ENCODE peak calls at places on chromosomes 11 and 22, in nine cellular contexts. Z is lower leg skin, E is psoas muscle, V is sigmoid colon, J is SK-N-SH, U is omental fat pad, D is HFF-Myc, P is astrocyte of the spinal cord, R is GM12864. I is an unnamed sample.

GRCh38 chr11:124193221-124193945 is 10.2 kb downstream of the OR10D3 start:
- DNase-seq in Z (no peak), E (no peak), V (no peak), J (no peak), U (no peak), D (no peak), P (no peak), R (no peak), I (no peak)

GRCh38 chr11:43138621-43139140 is 173.1 kb upstream of the API5 start:
- DNase-seq in Z (no peak), E (no peak), V (no peak), J (no peak), U (no peak), D (no peak), P (no peak), R (no peak), I (no peak)

GRCh38 chr11:68690671-68691401 is 6.5 kb downstream of the GAL start:
- DNase-seq in Z (no peak), E (no peak), V (peak; percentile 33), J (no peak), U (no peak), D (no peak), P (no peak), R (no peak), I (no peak)

GRCh38 chr11:47786373-47786772 is 19.2 kb upstream of the FNBP4 start:
- DNase-seq in Z (no peak), E (peak; percentile 77), V (no peak), J (peak; percentile 18), U (no peak), D (no peak), P (no peak), R (no peak), I (peak; percentile 11)

GRCh38 chr11:61626580-61627380 is 45.9 kb upstream of the SYT7 start:
- DNase-seq in Z (no peak), E (peak; percentile 64), V (no peak), J (no peak), U (no peak), D (no peak), P (no peak), R (no peak), I (no peak)

GRCh38 chr11:109424893-109425292 is 2.9 kb downstream of the C11orf87 start:
- DNase-seq in Z (no peak), E (no peak), V (no peak), J (no peak), U (no peak), D (no peak), P (no peak), R (no peak), I (no peak)

GRCh38 chr11:101453682-101454081 is 130.1 kb downstream of the TRPC6 start:
- DNase-seq in Z (no peak), E (no peak), V (no peak), J (no peak), U (no peak), D (no peak), P (peak; percentile 28), R (no peak), I (peak; percentile 50)

GRCh38 chr11:64856382-64857227 is 12.2 kb upstream of the CDC42BPG start:
- DNase-seq in Z (peak; percentile 97), E (peak; percentile 94), V (peak; percentile 91), J (no peak), U (peak; percentile 68), D (no peak), P (peak; percentile 62), R (no peak), I (peak; percentile 81)

GRCh38 chr11:2587132-2587930 is 112.5 kb downstream of the KCNQ1OT1 start:
- DNase-seq in Z (peak; percentile 79), E (peak; percentile 38), V (peak; percentile 55), J (peak; percentile 14), U (no peak), D (no peak), P (no peak), R (no peak), I (no peak)

GRCh38 chr11:122044086-122044485 is 71.9 kb downstream of the BLID start:
- DNase-seq in Z (no peak), E (no peak), V (no peak), J (no peak), U (no peak), D (no peak), P (no peak), R (no peak), I (no peak)

GRCh38 chr11:9563196-9563730 is 10.2 kb upstream of the WEE1 start:
- DNase-seq in Z (no peak), E (no peak), V (no peak), J (no peak), U (no peak), D (no peak), P (no peak), R (no peak), I (no peak)

GRCh38 chr22:48794906-48795305 is 1032.8 kb downstream of the BRD1 start:
- DNase-seq in Z (peak; percentile 56), E (no peak), V (peak; percentile 45), J (no peak), U (no peak), D (no peak), P (no peak), R (no peak), I (no peak)

GRCh38 chr11:124867700-124868099 is 2.5 kb downstream of the ROBO3 start:
- DNase-seq in Z (peak; percentile 78), E (no peak), V (peak; percentile 63), J (peak; percentile 87), U (no peak), D (no peak), P (peak; percentile 33), R (no peak), I (peak; percentile 24)

GRCh38 chr11:125451400-125452124 is 44.5 kb downstream of the FEZ1 start:
- DNase-seq in Z (peak; percentile 88), E (no peak), V (peak; percentile 71), J (peak; percentile 80), U (no peak), D (no peak), P (no peak), R (no peak), I (peak; percentile 25)

DNA sequence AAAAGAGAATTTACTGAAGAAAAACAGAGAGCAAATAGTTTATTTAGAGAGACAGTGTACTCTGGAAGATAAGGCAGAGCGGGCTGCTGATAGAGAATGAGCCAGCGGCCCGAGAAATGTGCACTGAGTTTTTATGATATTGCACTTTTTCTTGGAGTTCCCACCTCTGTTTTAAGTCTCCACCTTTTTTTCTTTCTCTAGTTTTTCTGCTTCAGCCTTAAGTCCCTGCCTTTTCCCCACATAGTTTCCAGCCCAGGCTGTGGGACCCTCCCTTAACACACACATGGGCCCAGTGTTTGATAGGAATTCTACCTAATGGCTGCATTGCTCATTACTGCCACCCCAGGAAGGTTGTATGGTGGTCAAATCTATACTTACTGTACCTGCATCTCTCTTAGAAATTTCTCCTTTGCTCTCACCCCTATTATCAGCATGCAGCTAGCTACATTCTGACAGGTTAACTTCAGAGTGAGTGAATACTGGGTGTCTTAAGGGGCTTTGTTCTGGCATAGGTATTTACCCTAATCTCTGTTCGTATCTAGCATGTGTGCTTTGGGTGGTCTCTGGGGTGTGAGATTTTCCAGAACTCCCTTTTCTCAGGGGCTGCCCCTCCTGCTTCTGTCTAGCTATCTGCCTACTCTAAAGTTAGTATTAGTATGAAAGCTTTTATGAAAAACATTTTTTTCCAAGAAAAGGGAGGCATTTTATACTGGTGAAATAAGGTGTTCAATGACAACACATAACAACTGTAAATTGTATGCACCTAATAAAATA is 127.3 kb upstream of the TOP3B start:
- DNase-seq in Z (no peak), E (no peak), V (no peak), J (no peak), U (no peak), D (no peak), P (no peak), R (no peak), I (no peak)
- TF ChIP-seq CTCF in Z (no peak), E (no peak), V (no peak), J (no peak), U (no peak), D (no peak), P (no peak), R (peak; percentile 44), I (no peak)

DNA sequence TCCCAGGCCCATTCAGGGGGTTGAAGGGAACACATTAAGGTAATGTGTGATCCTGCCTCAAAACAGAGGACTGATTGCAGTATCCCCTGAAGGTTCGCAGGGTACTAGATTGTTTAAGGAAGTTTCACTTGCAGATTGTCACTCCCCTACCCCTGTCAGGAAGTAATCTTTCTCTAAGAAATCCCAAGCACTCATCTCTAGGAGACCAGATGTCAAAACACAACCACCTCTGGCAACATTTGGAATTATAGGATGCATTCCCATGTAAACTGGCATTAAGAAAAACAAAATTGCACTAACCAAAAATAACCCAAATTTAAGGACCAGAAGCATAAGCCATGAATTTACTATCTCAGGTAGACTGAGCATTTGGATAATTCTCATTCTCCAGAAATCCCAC is 1.6 kb downstream of the MRPL17 start:
- DNase-seq in Z (no peak), E (no peak), V (no peak), J (no peak), U (no peak), D (no peak), P (no peak), R (no peak), I (no peak)
- TF ChIP-seq CTCF in Z (no peak), E (no peak), V (no peak), J (no peak), U (no peak), D (no peak), P (no peak), R (no peak), I (no peak)

DNA sequence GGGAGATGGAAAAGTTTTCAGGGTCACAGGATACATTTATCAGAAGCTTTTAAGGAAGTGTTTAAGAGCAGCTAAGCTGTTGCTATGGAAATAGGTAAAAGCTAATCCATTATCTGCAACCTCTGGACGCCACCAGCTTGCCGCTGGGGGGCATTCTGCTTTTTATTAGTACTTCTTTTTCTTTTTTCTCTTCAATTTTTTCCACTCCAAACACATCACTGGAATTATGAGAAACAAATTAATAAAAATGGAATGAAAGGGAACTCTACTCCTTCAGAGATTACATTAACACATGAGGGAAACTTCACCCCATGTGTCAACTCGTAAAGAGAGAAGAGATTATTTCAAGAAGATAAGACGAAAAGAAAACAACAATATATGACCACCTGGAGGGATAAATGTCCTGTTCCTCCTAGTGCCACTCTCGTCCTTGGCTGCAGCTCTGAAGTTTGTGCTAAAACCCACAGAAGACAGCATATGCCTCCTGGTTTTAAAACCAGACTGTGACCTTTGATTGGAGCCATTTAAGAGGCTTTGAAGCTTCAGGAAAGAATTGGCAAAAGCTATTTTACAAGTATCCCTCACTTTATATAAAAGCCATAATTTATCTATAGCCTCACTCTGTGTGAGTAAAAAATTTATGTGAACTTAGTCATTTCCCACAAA is 972.8 kb downstream of the OPCML start:
- DNase-seq in Z (no peak), E (no peak), V (no peak), J (peak; percentile 12), U (no peak), D (no peak), P (no peak), R (no peak), I (no peak)
- TF ChIP-seq CTCF in Z (no peak), E (no peak), V (no peak), J (no peak), U (no peak), D (no peak), P (peak; percentile 10), R (no peak), I (no peak)

DNA sequence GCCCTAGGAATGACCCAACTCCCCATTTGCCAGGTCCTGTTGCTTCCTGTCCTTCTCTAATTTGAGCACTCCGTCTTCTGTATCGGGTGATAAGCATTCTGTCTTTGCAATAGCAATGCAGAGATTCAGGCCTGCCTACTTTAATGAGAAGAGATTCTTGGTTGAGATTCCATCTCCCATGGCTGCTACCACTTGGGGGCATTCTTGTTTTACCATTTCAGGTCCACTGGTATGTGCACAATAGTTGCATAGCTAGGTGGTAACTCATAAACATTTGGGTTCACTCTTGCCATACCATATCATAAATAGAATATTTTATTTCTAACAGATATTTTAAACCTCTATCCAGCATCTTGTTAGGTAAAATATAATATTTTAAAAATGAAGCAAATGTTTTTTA is 34.4 kb upstream of the CALCB start:
- DNase-seq in Z (no peak), E (no peak), V (no peak), J (peak; percentile 21), U (no peak), D (no peak), P (no peak), R (no peak), I (peak; percentile 2)
- TF ChIP-seq CTCF in Z (no peak), E (peak; percentile 5), V (no peak), J (no peak), U (no peak), D (peak; percentile 8), P (peak; percentile 25), R (no peak), I (peak; percentile 37)